ENCODE peak calls at places on chromosomes 5 and 9, in five cellular contexts. L is stomach; B is CD4-positive, CD25-positive, alpha-beta regulatory T cell; S is lower lobe of right lung; I is esophagus muscularis mucosa. O is an unnamed sample.
A peak's percentile ranks its signal among the peaks of the same experiment; 100 is the strongest.

GRCh38 chr5:26572486-26572885 is 465.9 kb downstream of the CDH9 start:
- DNase-seq in L (no peak), B (no peak), S (no peak), I (no peak), O (no peak)

GRCh38 chr9:124855944-124856773 is 2.9 kb downstream of the WDR38 start:
- DNase-seq in L (no peak), B (peak; percentile 11), S (no peak), I (no peak), O (no peak)

GRCh38 chr9:116165912-116166311 is 12.3 kb downstream of the PAPPA start:
- DNase-seq in L (no peak), B (no peak), S (no peak), I (no peak), O (no peak)

GRCh38 chr5:138354926-138355378 is 2.5 kb downstream of the KDM3B start:
- DNase-seq in L (no peak), B (peak; percentile 81), S (no peak), I (no peak), O (peak; percentile 80)

GRCh38 chr5:176474476-176474875 is 26.3 kb downstream of the FAF2 start:
- DNase-seq in L (no peak), B (no peak), S (no peak), I (no peak), O (peak; percentile 70)

GRCh38 chr9:97364769-97365490 is 47.0 kb upstream of the TDRD7 start:
- DNase-seq in L (no peak), B (no peak), S (no peak), I (no peak), O (no peak)

GRCh38 chr9:37251452-37251851 is 131.1 kb downstream of the ZCCHC7 start:
- DNase-seq in L (no peak), B (no peak), S (no peak), I (no peak), O (no peak)

GRCh38 chr5:177462021-177462670 is 11.3 kb downstream of the DBN1 start:
- DNase-seq in L (no peak), B (no peak), S (peak; percentile 62), I (no peak), O (peak; percentile 17)

GRCh38 chr5:60842859-60843692 is 993 bp downstream of the ELOVL7 start:
- DNase-seq in L (no peak), B (peak; percentile 8), S (no peak), I (no peak), O (no peak)

GRCh38 chr5:173660481-173661280 is 44.2 kb upstream of the BOD1 start:
- DNase-seq in L (peak; percentile 4), B (no peak), S (no peak), I (no peak), O (no peak)

GRCh38 chr9:96500696-96501660 is 51.0 kb downstream of the HABP4 start:
- DNase-seq in L (no peak), B (no peak), S (no peak), I (no peak), O (peak; percentile 27)

GRCh38 chr5:77282337-77283027 is 72.0 kb downstream of the PDE8B start:
- DNase-seq in L (no peak), B (no peak), S (no peak), I (peak; percentile 85), O (peak; percentile 34)

GRCh38 chr5:155260798-155261197 is 247.2 kb downstream of the KIF4B start:
- DNase-seq in L (no peak), B (peak; percentile 1), S (no peak), I (no peak), O (no peak)

GRCh38 chr5:62112689-62113220 is 193.3 kb upstream of the KIF2A start:
- DNase-seq in L (no peak), B (no peak), S (no peak), I (no peak), O (no peak)

GRCh38 chr5:177317959-177318377 is 6.3 kb upstream of the MXD3 start:
- DNase-seq in L (peak; percentile 87), B (peak; percentile 85), S (peak; percentile 77), I (no peak), O (peak; percentile 77)

GRCh38 chr5:179974946-179975712 is 67.4 kb upstream of the TBC1D9B start:
- DNase-seq in L (no peak), B (peak; percentile 55), S (peak; percentile 55), I (no peak), O (no peak)

GRCh38 chr9:18675973-18676372 is 202.0 kb downstream of the ADAMTSL1 start:
- DNase-seq in L (no peak), B (no peak), S (no peak), I (no peak), O (no peak)

GRCh38 chr5:10719965-10720364 is 41.1 kb downstream of the DAP start:
- DNase-seq in L (peak; percentile 63), B (no peak), S (no peak), I (no peak), O (peak; percentile 76)

GRCh38 chr9:136328011-136328621 is 777 bp downstream of the GPSM1 start:
- DNase-seq in L (peak; percentile 69), B (no peak), S (peak; percentile 71), I (no peak), O (no peak)

GRCh38 chr9:36902861-36903524 is 131.1 kb downstream of the PAX5 start:
- DNase-seq in L (no peak), B (no peak), S (no peak), I (no peak), O (no peak)

GRCh38 chr5:76145945-76146344 is 62.8 kb downstream of the SV2C start:
- DNase-seq in L (no peak), B (peak; percentile 59), S (no peak), I (no peak), O (no peak)

GRCh38 chr5:62376064-62376463 is 27.6 kb downstream of the DIMT1 start:
- DNase-seq in L (no peak), B (no peak), S (no peak), I (no peak), O (no peak)

GRCh38 chr9:34505370-34506120 is 17.2 kb downstream of the ENHO start:
- DNase-seq in L (no peak), B (no peak), S (no peak), I (no peak), O (no peak)

GRCh38 chr5:122999947-123000563 is 36.5 kb downstream of the PPIC start:
- DNase-seq in L (peak; percentile 67), B (peak; percentile 60), S (peak; percentile 45), I (no peak), O (peak; percentile 16)

GRCh38 chr9:136566553-136566895 is 20.7 kb upstream of the NOTCH1 start:
- DNase-seq in L (no peak), B (no peak), S (no peak), I (no peak), O (no peak)

GRCh38 chr5:56950626-56951130 is 1.2 kb downstream of the MIER3 start:
- DNase-seq in L (peak; percentile 66), B (peak; percentile 67), S (peak; percentile 75), I (no peak), O (peak; percentile 59)

DNA sequence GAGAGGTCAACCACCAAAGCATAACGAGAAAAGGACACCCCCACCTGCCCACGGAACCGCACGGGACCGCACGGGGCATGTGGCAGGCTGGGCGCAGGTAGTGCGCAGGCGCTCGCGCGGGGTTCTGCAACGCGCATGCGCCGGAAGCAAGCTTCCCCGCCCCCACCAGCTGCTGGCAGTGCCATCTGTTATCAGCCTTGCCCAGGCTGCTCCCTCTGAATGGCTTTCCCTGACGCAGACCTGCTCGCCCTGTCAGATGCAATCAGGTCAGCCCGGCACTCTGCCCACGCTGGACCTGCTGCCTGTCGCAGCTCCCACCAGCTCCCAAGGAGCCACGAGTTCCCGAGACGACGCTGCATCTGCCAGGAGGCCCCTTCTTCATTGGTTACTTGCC is 22.8 kb downstream of the PTCH1 start:
- DNase-seq in L (no peak), B (no peak), S (no peak), I (no peak), O (no peak)
- H3K27ac ChIP-seq in L (peak overlapping the region; percentile 79), B (peak overlapping the region; percentile 77), S (no peak overlapping the region), I (no peak overlapping the region), O (no peak overlapping the region)

GRCh38 chr5:5617024-5617423 is 194.5 kb downstream of the ICE1 start:
- DNase-seq in L (no peak), B (no peak), S (no peak), I (no peak), O (no peak)

GRCh38 chr5:5619546-5619945 is 197.1 kb downstream of the ICE1 start:
- DNase-seq in L (no peak), B (no peak), S (no peak), I (peak; percentile 24), O (no peak)

GRCh38 chr5:5626412-5626811 is 203.9 kb downstream of the ICE1 start:
- DNase-seq in L (no peak), B (no peak), S (no peak), I (peak; percentile 24), O (no peak)

GRCh38 chr5:5623397-5623796 is 200.9 kb downstream of the ICE1 start:
- DNase-seq in L (no peak), B (no peak), S (no peak), I (peak; percentile 79), O (no peak)

GRCh38 chr5:5622806-5623205 is 200.3 kb downstream of the ICE1 start:
- DNase-seq in L (no peak), B (no peak), S (no peak), I (peak; percentile 29), O (no peak)
- H3K27me3 ChIP-seq in L (no peaks in the 10 kb centered on the region), B (no peaks in the 10 kb centered on the region), S (no peaks in the 10 kb centered on the region), I (no peaks in the 10 kb centered on the region), O (no peaks in the 10 kb centered on the region)

GRCh38 chr5:72280655-72281069 is 39.4 kb downstream of the MRPS27 start:
- DNase-seq in L (no peak), B (peak; percentile 7), S (no peak), I (no peak), O (peak; percentile 61)

GRCh38 chr5:72281764-72282499 is 38.1 kb downstream of the MRPS27 start:
- DNase-seq in L (no peak), B (no peak), S (no peak), I (no peak), O (peak; percentile 52)

GRCh38 chr5:72283358-72283757 is 36.7 kb downstream of the MRPS27 start:
- DNase-seq in L (no peak), B (no peak), S (no peak), I (no peak), O (no peak)

GRCh38 chr5:72282878-72283277 is 37.2 kb downstream of the MRPS27 start:
- DNase-seq in L (no peak), B (no peak), S (no peak), I (no peak), O (peak; percentile 48)

GRCh38 chr5:72281430-72281763 is 38.6 kb downstream of the MRPS27 start:
- DNase-seq in L (no peak), B (no peak), S (no peak), I (no peak), O (no peak)
- H3K27ac ChIP-seq in L (peak overlapping the region; percentile 53), B (no peak overlapping the region), S (no peak overlapping the region), I (peak overlapping the region; percentile 66), O (peak overlapping the region; percentile 82)

DNA sequence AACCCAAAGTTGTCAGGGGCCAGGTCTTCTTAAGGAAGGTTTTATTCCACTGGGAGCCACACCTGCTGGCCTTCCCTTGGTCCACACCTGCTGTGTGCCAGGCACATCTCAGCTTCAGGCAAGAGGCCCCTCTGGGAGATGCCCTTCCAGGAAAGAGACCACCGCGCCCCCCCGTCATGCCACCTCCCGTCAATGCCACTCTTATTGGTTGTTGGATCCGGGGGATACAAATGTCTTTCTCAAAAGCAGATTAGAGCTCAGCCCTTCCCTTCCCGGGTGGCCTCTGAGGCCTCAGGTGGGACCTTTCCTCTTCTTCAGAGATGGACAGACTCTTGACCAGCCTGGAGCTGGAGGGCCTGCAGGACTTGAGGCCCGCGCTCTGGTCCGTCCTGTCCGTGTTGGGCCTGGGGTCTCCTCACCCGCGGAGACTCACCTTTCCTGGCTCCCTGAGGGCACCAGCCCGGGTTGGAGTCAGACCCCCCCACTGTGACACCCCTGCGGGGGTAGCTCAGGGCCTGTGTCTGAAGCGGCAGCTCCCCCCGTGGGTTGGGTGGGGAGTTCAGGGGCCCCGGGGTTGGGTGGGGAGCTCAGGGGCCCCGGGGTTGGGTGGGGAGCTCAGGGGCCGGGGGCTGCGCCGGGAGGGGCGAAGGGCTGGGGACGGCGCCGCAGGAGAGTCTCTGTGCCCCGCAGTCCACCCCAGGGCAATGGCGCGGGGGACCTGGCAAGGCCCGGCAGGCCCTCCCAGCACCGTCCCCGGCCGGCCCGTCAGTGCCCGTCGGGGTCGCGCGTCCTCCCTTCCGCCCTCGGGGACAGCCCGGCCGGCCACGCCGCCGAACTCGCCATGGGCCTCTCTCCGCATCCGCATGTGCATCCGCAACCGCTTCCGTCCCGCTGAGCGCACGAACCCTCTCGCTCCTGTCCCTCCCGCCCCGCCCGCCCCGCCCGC is 3.7 kb upstream of the SLC9A3 start:
- DNase-seq in L (no peak), B (peak; percentile 51), S (peak; percentile 41), I (no peak), O (no peak)
- H3K27me3 ChIP-seq in L (peaks cover 99% of the 10 kb centered on the region), B (peaks cover 7% of the 10 kb centered on the region), S (peaks cover 90% of the 10 kb centered on the region), I (peaks cover 46% of the 10 kb centered on the region), O (peaks cover 84% of the 10 kb centered on the region)

O was measured in brain microvascular endothelial cell.